ENCODE peak calls at places on chromosomes 12 and 14, in eight cellular contexts. V is upper lobe of left lung, Y is HCT116, U is endothelial cell of umbilical vein, M is suprapubic skin, G is transverse colon, Z is GM12878, K is K562. S is an unnamed sample.

GRCh38 chr12:7081037-7081436 is 11.2 kb downstream of the C1R start:
- DNase-seq in V (peak; percentile 83), Y (no peak), U (no peak), M (no peak), G (no peak), Z (no peak), K (no peak), S (no peak)

GRCh38 chr12:132145334-132145733 is 1.1 kb downstream of the NOC4L start:
- DNase-seq in V (no peak), Y (no peak), U (no peak), M (peak; percentile 67), G (no peak), Z (no peak), K (no peak), S (no peak)

GRCh38 chr14:83632375-83632774 is 1897.6 kb upstream of the FLRT2 start:
- DNase-seq in V (no peak), Y (no peak), U (no peak), M (no peak), G (no peak), Z (no peak), K (no peak), S (no peak)

GRCh38 chr12:47742253-47742825 is 16.3 kb downstream of the RAPGEF3 start:
- DNase-seq in V (no peak), Y (peak; percentile 26), U (peak; percentile 51), M (no peak), G (peak; percentile 79), Z (no peak), K (peak; percentile 76), S (no peak)

GRCh38 chr14:58401587-58401986 is 5.9 kb downstream of the TOMM20L start:
- DNase-seq in V (no peak), Y (no peak), U (no peak), M (no peak), G (no peak), Z (no peak), K (no peak), S (no peak)

GRCh38 chr12:83313827-83314226 is 627.1 kb downstream of the TMTC2 start:
- DNase-seq in V (no peak), Y (no peak), U (no peak), M (no peak), G (no peak), Z (no peak), K (peak; percentile 37), S (no peak)

GRCh38 chr12:62848418-62848817 is 86.5 kb downstream of the PPM1H start:
- DNase-seq in V (no peak), Y (peak; percentile 24), U (no peak), M (no peak), G (no peak), Z (peak; percentile 3), K (no peak), S (no peak)

GRCh38 chr14:70722418-70722817 is 80.7 kb downstream of the TTC9 start:
- DNase-seq in V (no peak), Y (no peak), U (no peak), M (no peak), G (no peak), Z (no peak), K (no peak), S (no peak)

GRCh38 chr14:64891839-64892375 is 12.2 kb upstream of the SPTB start:
- DNase-seq in V (no peak), Y (peak; percentile 59), U (peak; percentile 72), M (no peak), G (peak; percentile 15), Z (peak; percentile 36), K (peak; percentile 72), S (no peak)

GRCh38 chr12:118981285-118982201 is at the start of gene SRRM4:
- DNase-seq in V (peak; percentile 78), Y (no peak), U (no peak), M (no peak), G (no peak), Z (no peak), K (peak; percentile 50), S (no peak)

GRCh38 chr14:101017209-101017608 is 113.7 kb upstream of the RTL1 start:
- DNase-seq in V (no peak), Y (no peak), U (no peak), M (no peak), G (no peak), Z (no peak), K (no peak), S (no peak)

GRCh38 chr14:90604356-90604755 is 207.5 kb downstream of the CALM1 start:
- DNase-seq in V (no peak), Y (no peak), U (peak; percentile 13), M (no peak), G (no peak), Z (no peak), K (no peak), S (no peak)

GRCh38 chr14:58807271-58807670 is 169.5 kb downstream of the DACT1 start:
- DNase-seq in V (no peak), Y (no peak), U (no peak), M (no peak), G (no peak), Z (no peak), K (no peak), S (no peak)

GRCh38 chr12:57215668-57216013 is 953 bp upstream of the NXPH4 start:
- DNase-seq in V (no peak), Y (no peak), U (no peak), M (no peak), G (no peak), Z (no peak), K (no peak), S (no peak)

GRCh38 chr12:50314629-50315312 is 31.5 kb upstream of the LIMA1 start:
- DNase-seq in V (no peak), Y (no peak), U (peak; percentile 70), M (no peak), G (no peak), Z (no peak), K (peak; percentile 57), S (no peak)

GRCh38 chr12:62123721-62124203 is 136.4 kb upstream of the USP15 start:
- DNase-seq in V (no peak), Y (peak; percentile 49), U (peak; percentile 31), M (no peak), G (peak; percentile 15), Z (no peak), K (peak; percentile 61), S (no peak)

GRCh38 chr14:105411017-105411941 is 8.3 kb upstream of the MTA1 start:
- DNase-seq in V (peak; percentile 91), Y (no peak), U (peak; percentile 24), M (no peak), G (peak; percentile 48), Z (no peak), K (peak; percentile 54), S (no peak)

GRCh38 chr12:9732966-9733461 is at the start of gene CLECL1:
- DNase-seq in V (no peak), Y (no peak), U (no peak), M (no peak), G (no peak), Z (no peak), K (no peak), S (no peak)

GRCh38 chr14:96039633-96040311 is 610 bp downstream of the C14orf132 start:
- DNase-seq in V (peak; percentile 86), Y (no peak), U (peak; percentile 14), M (no peak), G (no peak), Z (no peak), K (no peak), S (no peak)

DNA sequence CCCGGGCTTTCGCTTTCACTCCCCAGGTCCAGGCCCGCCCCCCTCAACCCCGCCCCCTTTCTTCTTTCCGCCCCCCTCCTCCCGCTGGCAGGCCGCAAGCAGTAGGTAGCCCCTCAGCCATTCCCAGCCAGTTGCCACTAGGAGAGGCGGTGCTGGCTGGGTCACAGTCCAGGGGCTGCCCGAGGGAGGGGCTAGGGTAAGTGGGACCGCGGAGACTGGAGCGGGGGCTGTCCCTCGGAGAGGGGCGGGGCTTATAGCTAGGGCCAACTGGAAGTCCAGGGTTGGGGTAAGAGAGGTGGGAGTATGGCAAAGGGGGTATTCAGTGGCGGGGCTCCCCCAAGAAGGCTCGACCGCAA is 190 bp upstream of the PSME2 start:
- DNase-seq in V (peak; percentile 91), Y (peak; percentile 94), U (peak; percentile 99), M (peak; percentile 95), G (peak; percentile 97), Z (peak; percentile 93), K (peak; percentile 95), S (peak; percentile 98)
- TF ChIP-seq POLR2AphosphoS5 in V (no peak), Y (no peak), U (no peak), M (no peak), G (no peak), Z (no peak), K (no peak), S (no peak)

GRCh38 chr14:40252817-40253447 is 820.7 kb upstream of the FBXO33 start:
- DNase-seq in V (no peak), Y (peak; percentile 7), U (no peak), M (no peak), G (no peak), Z (no peak), K (no peak), S (no peak)
- H3K9me3 ChIP-seq in V (no peaks in the 10 kb centered on the region), Y (no peaks in the 10 kb centered on the region), U (no peaks in the 10 kb centered on the region), M (no peaks in the 10 kb centered on the region), G (no peaks in the 10 kb centered on the region), Z (no peaks in the 10 kb centered on the region), K (no peaks in the 10 kb centered on the region), S (no peaks in the 10 kb centered on the region)

GRCh38 chr12:42323856-42324255 is 2.0 kb downstream of the ZCRB1 start:
- DNase-seq in V (no peak), Y (no peak), U (no peak), M (no peak), G (no peak), Z (no peak), K (no peak), S (no peak)
- TF ChIP-seq POLR2AphosphoS5 in V (no peak), Y (no peak), U (no peak), M (no peak), G (no peak), Z (no peak), K (no peak), S (no peak)

GRCh38 chr12:129486931-129487330 is 416.9 kb downstream of the TMEM132D start:
- DNase-seq in V (no peak), Y (no peak), U (no peak), M (no peak), G (no peak), Z (no peak), K (peak; percentile 2), S (no peak)

GRCh38 chr12:129489277-129489676 is 414.5 kb downstream of the TMEM132D start:
- DNase-seq in V (no peak), Y (no peak), U (no peak), M (no peak), G (no peak), Z (no peak), K (no peak), S (no peak)

DNA sequence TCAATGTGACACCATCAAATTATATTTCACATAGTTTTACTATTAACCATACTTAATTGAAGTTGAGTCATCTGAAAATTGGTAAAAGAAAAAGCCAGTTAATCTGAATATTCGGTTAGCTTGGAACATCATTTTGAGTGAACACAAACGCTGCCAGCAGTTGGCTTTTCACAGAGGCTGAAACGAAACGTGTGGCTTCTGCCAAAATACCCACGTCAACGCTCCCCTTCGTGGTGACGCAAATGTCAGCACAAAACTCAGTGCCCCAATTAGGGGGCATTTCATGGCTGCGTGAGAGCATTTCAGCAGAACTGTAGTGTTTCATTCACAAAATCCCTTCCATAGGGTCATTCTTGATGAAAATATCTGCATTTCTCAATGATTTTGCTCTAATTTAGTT is 420.3 kb downstream of the TMEM132D start:
- DNase-seq in V (no peak), Y (no peak), U (no peak), M (no peak), G (no peak), Z (no peak), K (no peak), S (peak; percentile 72)
- H3K9me3 ChIP-seq in V (no peaks in the 10 kb centered on the region), Y (peaks cover 8% of the 10 kb centered on the region), U (peaks cover 21% of the 10 kb centered on the region), M (no peaks in the 10 kb centered on the region), G (no peaks in the 10 kb centered on the region), Z (no peaks in the 10 kb centered on the region), K (no peaks in the 10 kb centered on the region), S (no peaks in the 10 kb centered on the region)

GRCh38 chr14:38150075-38150474 is 57.6 kb upstream of the SSTR1 start:
- DNase-seq in V (no peak), Y (no peak), U (no peak), M (no peak), G (no peak), Z (no peak), K (no peak), S (no peak)
- TF ChIP-seq POLR2AphosphoS5 in V (no peak), Y (no peak), U (no peak), M (no peak), G (no peak), Z (no peak), K (no peak), S (no peak)